ENCODE peak calls at places on chromosomes 7 and 10, in seven cellular contexts. D, X, N, I, Q, L and M are unnamed samples.

GRCh38 chr7:105438847-105439173 is 50.1 kb upstream of the SRPK2 start:
- DNase-seq in D (no peak), X (no peak), N (no peak), I (no peak), Q (no peak), L (no peak), M (no peak)

GRCh38 chr7:125358551-125359167 is 429.0 kb upstream of the POT1 start:
- DNase-seq in D (no peak), X (no peak), N (no peak), I (no peak), Q (peak; percentile 5), L (no peak), M (no peak)

GRCh38 chr10:86357041-86357440 is 9.6 kb downstream of the GRID1 start:
- DNase-seq in D (no peak), X (no peak), N (no peak), I (no peak), Q (no peak), L (no peak), M (peak; percentile 6)

GRCh38 chr10:96327462-96327861 is 23.2 kb downstream of the DNTT start:
- DNase-seq in D (no peak), X (no peak), N (no peak), I (no peak), Q (no peak), L (no peak), M (no peak)

GRCh38 chr10:76024460-76025123 is 593.2 kb downstream of the LRMDA start:
- DNase-seq in D (no peak), X (no peak), N (no peak), I (no peak), Q (no peak), L (no peak), M (no peak)

GRCh38 chr10:17687117-17687831 is 43.3 kb downstream of the STAM start:
- DNase-seq in D (no peak), X (no peak), N (no peak), I (no peak), Q (no peak), L (no peak), M (no peak)

GRCh38 chr10:11560076-11560709 is 51.3 kb downstream of the USP6NL start:
- DNase-seq in D (no peak), X (no peak), N (no peak), I (peak; percentile 37), Q (peak; percentile 41), L (no peak), M (no peak)

GRCh38 chr7:37510043-37510634 is 61.5 kb upstream of the ELMO1 start:
- DNase-seq in D (no peak), X (no peak), N (no peak), I (peak; percentile 29), Q (peak; percentile 2), L (peak; percentile 35), M (no peak)

GRCh38 chr10:28872592-28873165 is 195.4 kb downstream of the BAMBI start:
- DNase-seq in D (no peak), X (no peak), N (no peak), I (no peak), Q (peak; percentile 18), L (no peak), M (no peak)

GRCh38 chr10:45308707-45309106 is 6.7 kb downstream of the OR13A1 start:
- DNase-seq in D (no peak), X (no peak), N (no peak), I (peak; percentile 32), Q (no peak), L (no peak), M (no peak)

GRCh38 chr10:63522129-63522687 is 1.0 kb downstream of the REEP3 start:
- DNase-seq in D (peak; percentile 23), X (no peak), N (no peak), I (peak; percentile 41), Q (peak; percentile 38), L (no peak), M (no peak)

GRCh38 chr10:1706711-1707110 is 30.6 kb downstream of the ADARB2 start:
- DNase-seq in D (no peak), X (no peak), N (no peak), I (peak; percentile 40), Q (no peak), L (no peak), M (no peak)

GRCh38 chr10:14820010-14820774 is 17.6 kb downstream of the CDNF start:
- DNase-seq in D (peak; percentile 80), X (peak; percentile 95), N (no peak), I (no peak), Q (peak; percentile 81), L (no peak), M (no peak)

GRCh38 chr10:33031171-33031570 is 73.1 kb upstream of the ITGB1 start:
- DNase-seq in D (no peak), X (no peak), N (no peak), I (no peak), Q (no peak), L (no peak), M (no peak)

GRCh38 chr7:144391823-144392255 is 11.7 kb downstream of the NOBOX start:
- DNase-seq in D (peak; percentile 49), X (peak; percentile 49), N (no peak), I (peak; percentile 65), Q (peak; percentile 78), L (peak; percentile 69), M (no peak)

GRCh38 chr7:55024776-55025175 is 6.0 kb downstream of the EGFR start:
- DNase-seq in D (no peak), X (peak; percentile 50), N (no peak), I (no peak), Q (peak; percentile 85), L (no peak), M (no peak)

GRCh38 chr7:55538538-55538937 is 33.8 kb downstream of the VOPP1 start:
- DNase-seq in D (peak; percentile 76), X (peak; percentile 92), N (no peak), I (no peak), Q (peak; percentile 94), L (no peak), M (no peak)

GRCh38 chr10:31133251-31133627 is 101.6 kb upstream of the ZNF438 start:
- DNase-seq in D (no peak), X (no peak), N (no peak), I (no peak), Q (no peak), L (no peak), M (no peak)

GRCh38 chr10:113997428-113997827 is 46.2 kb upstream of the ADRB1 start:
- DNase-seq in D (no peak), X (no peak), N (no peak), I (no peak), Q (no peak), L (no peak), M (no peak)

GRCh38 chr7:151058766-151059361 is 525 bp upstream of the SLC4A2 start:
- DNase-seq in D (peak; percentile 4), X (no peak), N (no peak), I (peak; percentile 58), Q (no peak), L (peak; percentile 40), M (no peak)

GRCh38 chr7:1953199-1954190 is 279.2 kb downstream of the MAD1L1 start:
- DNase-seq in D (no peak), X (no peak), N (no peak), I (no peak), Q (no peak), L (no peak), M (no peak)

GRCh38 chr7:3695602-3696001 is 394.6 kb downstream of the SDK1 start:
- DNase-seq in D (no peak), X (no peak), N (no peak), I (no peak), Q (no peak), L (no peak), M (no peak)
- TF ChIP-seq CTCF in D (no peak), X (no peak), N (no peak), I (no peak), Q (no peak), L (peak; percentile 21), M (no peak)

GRCh38 chr10:35027567-35027966 is 62.6 kb downstream of the CUL2 start:
- DNase-seq in D (no peak), X (no peak), N (no peak), I (no peak), Q (peak; percentile 52), L (no peak), M (no peak)
- TF ChIP-seq CTCF in D (peak; percentile 62), X (peak; percentile 80), N (no peak), I (no peak), Q (peak; percentile 32), L (peak; percentile 60), M (peak; percentile 48)

GRCh38 chr7:115087437-115087836 is 165.5 kb downstream of the MDFIC start:
- DNase-seq in D (peak; percentile 71), X (peak; percentile 80), N (no peak), I (no peak), Q (peak; percentile 87), L (no peak), M (no peak)

GRCh38 chr7:115083935-115084334 is 162.0 kb downstream of the MDFIC start:
- DNase-seq in D (no peak), X (no peak), N (no peak), I (no peak), Q (no peak), L (no peak), M (no peak)

GRCh38 chr7:115088938-115089337 is 167.0 kb downstream of the MDFIC start:
- DNase-seq in D (no peak), X (no peak), N (no peak), I (no peak), Q (no peak), L (no peak), M (no peak)

GRCh38 chr7:115085421-115085820 is 163.5 kb downstream of the MDFIC start:
- DNase-seq in D (no peak), X (no peak), N (no peak), I (no peak), Q (no peak), L (no peak), M (no peak)

DNA sequence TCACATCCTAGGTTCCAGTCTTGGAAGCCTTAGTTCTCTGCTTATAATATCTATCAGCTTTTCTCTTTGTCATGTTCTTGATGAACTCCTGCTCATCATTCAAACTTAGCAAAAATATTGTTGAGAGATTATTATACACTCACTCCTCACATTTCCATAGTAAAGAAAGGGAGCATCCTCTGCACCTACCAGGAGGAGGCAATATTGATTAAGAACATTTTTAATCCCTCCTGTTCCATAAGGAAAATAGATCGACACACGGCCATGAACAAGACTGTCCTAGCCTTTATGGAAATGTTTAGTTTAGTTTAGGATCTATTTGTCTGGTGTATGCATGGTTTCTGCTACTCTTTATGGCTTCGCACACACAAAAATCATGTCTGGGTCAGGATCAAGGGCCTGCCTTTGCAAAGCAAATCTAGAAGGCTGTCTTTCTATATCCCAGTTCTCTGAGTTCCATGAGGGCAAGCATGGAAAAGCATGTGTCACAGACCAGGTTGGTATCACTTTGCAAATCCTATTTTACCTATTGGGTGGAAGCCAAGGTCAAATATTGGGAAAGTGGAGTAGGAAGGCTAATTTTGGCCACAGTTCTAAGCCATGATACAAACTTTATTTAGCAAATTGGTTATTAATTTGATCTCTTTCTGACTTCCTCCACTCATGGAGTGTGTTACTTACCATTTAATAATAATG is 164.4 kb downstream of the MDFIC start:
- DNase-seq in D (no peak), X (no peak), N (no peak), I (no peak), Q (no peak), L (no peak), M (no peak)
- TF ChIP-seq CTCF in D (no peak), X (peak; percentile 17), N (no peak), I (no peak), Q (no peak), L (no peak), M (no peak)

DNA sequence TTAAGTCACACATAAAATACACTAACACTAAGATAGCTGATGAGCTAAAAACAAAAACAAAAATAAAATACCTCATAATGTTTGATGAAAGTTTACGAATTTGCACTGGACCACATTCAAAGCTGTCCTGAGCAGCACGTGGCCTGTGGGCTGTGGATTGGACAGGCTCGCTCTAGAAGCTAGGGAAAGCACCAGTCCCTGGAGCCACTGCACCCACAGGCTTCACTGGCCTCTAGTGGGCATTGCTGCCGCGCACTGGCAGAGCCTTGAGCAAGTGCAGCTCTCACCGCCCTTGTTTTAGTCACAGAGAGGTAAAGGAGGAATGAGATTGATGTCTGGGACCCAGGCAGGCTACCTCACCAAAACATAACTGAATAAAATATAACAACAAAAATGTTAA is 67.6 kb downstream of the PAX2 start:
- DNase-seq in D (no peak), X (no peak), N (no peak), I (no peak), Q (no peak), L (no peak), M (peak; percentile 7)
- TF ChIP-seq CTCF in D (no peak), X (peak; percentile 21), N (no peak), I (no peak), Q (no peak), L (peak; percentile 15), M (no peak)